ENCODE peak calls at places on chromosomes 12 and 14, in seven cellular contexts. Z, E, P, H, Y, I and G are unnamed samples.
A peak's percentile ranks its signal among the peaks of the same experiment; 100 is the strongest.

GRCh38 chr12:78181544-78182162 is 351.0 kb downstream of the NAV3 start:
- DNase-seq in E (peak; percentile 42), P (no peak), Z (peak; percentile 49), Y (no peak), H (peak; percentile 3), I (no peak), G (no peak)

GRCh38 chr14:95485222-95485819 is 31.1 kb downstream of the SYNE3 start:
- DNase-seq in Z (no peak), E (no peak), P (no peak), I (no peak), H (no peak), Y (no peak), G (no peak)

GRCh38 chr14:50977863-50978520 is 33.7 kb upstream of the PYGL start:
- DNase-seq in I (no peak), Z (no peak), E (no peak), Y (no peak), H (peak; percentile 41), P (no peak), G (no peak)

GRCh38 chr12:45464699-45465098 is 248.8 kb downstream of the ANO6 start:
- DNase-seq in P (no peak), Y (no peak), H (no peak), E (no peak), Z (no peak), I (no peak), G (no peak)

GRCh38 chr12:90548595-90548994 is 406.4 kb downstream of the CCER1 start:
- DNase-seq in P (no peak), I (no peak), H (no peak), Y (no peak), E (no peak), Z (no peak), G (no peak)

GRCh38 chr12:78087363-78087675 is 256.6 kb downstream of the NAV3 start:
- DNase-seq in P (no peak), E (no peak), Z (no peak), Y (peak; percentile 30), H (no peak), I (no peak), G (no peak)

GRCh38 chr12:66130267-66131066 is at the start of gene LLPH:
- DNase-seq in I (peak; percentile 59), E (peak; percentile 88), Z (peak; percentile 82), H (peak; percentile 91), P (peak; percentile 88), Y (peak; percentile 89), G (peak; percentile 80)

GRCh38 chr14:89912667-89913211 is 41.8 kb downstream of the EFCAB11 start:
- DNase-seq in Y (peak; percentile 98), E (no peak), Z (no peak), P (peak; percentile 63), I (peak; percentile 95), H (no peak), G (no peak)

GRCh38 chr12:116916122-116916521 is 5.4 kb downstream of the FBXW8 start:
- DNase-seq in I (no peak), P (no peak), H (no peak), Z (no peak), E (no peak), Y (peak; percentile 74), G (no peak)

GRCh38 chr12:8644345-8645248 is 18.0 kb downstream of the MFAP5 start:
- DNase-seq in P (no peak), Z (no peak), I (no peak), H (peak; percentile 12), E (no peak), Y (no peak), G (no peak)

GRCh38 chr12:21764063-21764462 is 10.4 kb downstream of the KCNJ8 start:
- DNase-seq in E (no peak), Z (no peak), H (no peak), Y (no peak), I (no peak), P (no peak), G (no peak)

GRCh38 chr14:97180304-97181200 is 383.4 kb downstream of the VRK1 start:
- DNase-seq in P (no peak), I (no peak), H (no peak), Y (peak; percentile 82), E (no peak), Z (no peak), G (no peak)

GRCh38 chr12:116314477-116314876 is 37.0 kb upstream of the MED13L start:
- DNase-seq in Z (no peak), P (no peak), H (no peak), E (no peak), I (no peak), Y (no peak), G (no peak)

GRCh38 chr12:111570090-111570961 is 28.8 kb downstream of the ATXN2 start:
- DNase-seq in H (no peak), I (peak; percentile 36), Y (peak; percentile 94), P (no peak), Z (no peak), E (no peak), G (no peak)

GRCh38 chr12:109436181-109436546 is 40.9 kb downstream of the KCTD10 start:
- DNase-seq in I (no peak), Z (no peak), H (no peak), E (no peak), Y (no peak), P (no peak), G (peak; percentile 40)

GRCh38 chr12:45989857-45990467 is 412 bp downstream of the SCAF11 start:
- DNase-seq in P (peak; percentile 61), I (no peak), H (peak; percentile 73), Z (no peak), Y (peak; percentile 64), E (peak; percentile 48), G (peak; percentile 49)

GRCh38 chr12:65536876-65537661 is 258.6 kb downstream of the MSRB3 start:
- DNase-seq in Y (peak; percentile 100), E (no peak), Z (no peak), I (peak; percentile 96), P (no peak), H (no peak), G (no peak)

GRCh38 chr12:47509398-47509851 is 196.4 kb downstream of the RPAP3 start:
- DNase-seq in P (no peak), I (peak; percentile 62), E (no peak), H (no peak), Y (peak; percentile 86), Z (no peak), G (no peak)

GRCh38 chr12:71063087-71063486 is 94.7 kb downstream of the TSPAN8 start:
- DNase-seq in E (no peak), H (no peak), I (no peak), Y (no peak), P (no peak), Z (no peak), G (no peak)

GRCh38 chr14:105010106-105010505 is 10.8 kb downstream of the CDCA4 start:
- DNase-seq in Z (no peak), I (no peak), H (no peak), E (no peak), P (no peak), Y (no peak), G (no peak)

GRCh38 chr12:100716658-100716948 is 78.0 kb upstream of the ANO4 start:
- DNase-seq in Z (no peak), H (no peak), I (no peak), Y (no peak), P (no peak), E (no peak), G (peak; percentile 14)

GRCh38 chr14:32256606-32257005 is 53.5 kb upstream of the RNU6-8 start:
- DNase-seq in E (no peak), Y (peak; percentile 5), Z (peak; percentile 46), I (peak; percentile 12), P (no peak), H (no peak), G (no peak)

GRCh38 chr14:49908433-49908782 is 15.5 kb downstream of the ARF6 start:
- DNase-seq in H (no peak), E (no peak), P (no peak), Y (peak; percentile 20), I (no peak), Z (no peak), G (no peak)

DNA sequence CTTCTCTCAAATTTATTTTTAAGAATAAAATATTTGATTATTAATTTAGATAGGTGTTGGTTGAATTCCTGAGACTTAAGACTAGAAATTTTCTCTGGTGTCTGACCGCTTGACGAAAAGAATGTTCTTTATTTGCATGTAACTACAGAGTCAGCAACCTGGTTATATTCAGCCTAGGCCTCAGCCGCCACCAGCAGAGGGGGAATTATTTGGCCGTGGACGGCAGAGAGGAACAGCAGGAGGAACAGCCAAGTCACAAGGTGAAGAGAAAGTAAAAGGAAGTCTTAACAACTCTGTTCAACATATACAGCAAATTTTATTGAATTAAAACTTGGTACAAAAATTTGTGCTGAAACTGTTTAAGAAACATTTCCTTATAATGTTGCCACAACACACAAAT is 5.2 kb downstream of the PIWIL1 start:
- DNase-seq in Z (no peak), Y (no peak), I (no peak), P (no peak), E (no peak), H (no peak), G (no peak)
- TF ChIP-seq CTCF in Z (peak; percentile 9), Y (no peak), I (no peak), P (no peak), E (no peak), H (no peak), G (no peak)

DNA sequence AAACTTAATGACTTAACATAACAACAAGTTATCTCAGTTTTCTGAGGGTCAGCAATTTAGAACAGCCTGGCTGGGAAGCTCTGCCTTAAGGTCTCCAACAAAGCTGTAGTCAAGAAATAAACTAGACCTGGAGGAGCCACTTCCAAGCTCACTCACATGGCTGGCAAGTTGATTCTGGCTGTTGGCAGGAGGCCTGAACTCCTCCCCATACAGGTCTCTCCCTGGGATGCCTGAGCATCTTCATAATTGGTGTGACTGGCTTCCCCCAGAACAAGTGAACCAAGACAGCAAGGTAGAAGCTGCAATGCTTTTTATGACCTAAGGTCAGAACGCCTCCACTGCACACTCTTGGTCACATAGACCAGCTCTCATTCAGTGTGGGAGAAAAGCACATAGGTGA is 128.3 kb downstream of the SAMD4A start:
- DNase-seq in Z (no peak), H (no peak), P (no peak), Y (no peak), I (no peak), E (no peak), G (no peak)
- TF ChIP-seq CTCF in Z (no peak), H (no peak), P (no peak), Y (no peak), I (no peak), E (no peak), G (no peak)

GRCh38 chr12:130401703-130402102 is 64.0 kb downstream of the PIWIL1 start:
- DNase-seq in P (no peak), Z (no peak), H (no peak), E (peak; percentile 37), I (no peak), Y (no peak), G (no peak)
- TF ChIP-seq CTCF in P (no peak), Z (peak; percentile 70), H (no peak), E (peak; percentile 40), I (no peak), Y (no peak), G (no peak)

DNA sequence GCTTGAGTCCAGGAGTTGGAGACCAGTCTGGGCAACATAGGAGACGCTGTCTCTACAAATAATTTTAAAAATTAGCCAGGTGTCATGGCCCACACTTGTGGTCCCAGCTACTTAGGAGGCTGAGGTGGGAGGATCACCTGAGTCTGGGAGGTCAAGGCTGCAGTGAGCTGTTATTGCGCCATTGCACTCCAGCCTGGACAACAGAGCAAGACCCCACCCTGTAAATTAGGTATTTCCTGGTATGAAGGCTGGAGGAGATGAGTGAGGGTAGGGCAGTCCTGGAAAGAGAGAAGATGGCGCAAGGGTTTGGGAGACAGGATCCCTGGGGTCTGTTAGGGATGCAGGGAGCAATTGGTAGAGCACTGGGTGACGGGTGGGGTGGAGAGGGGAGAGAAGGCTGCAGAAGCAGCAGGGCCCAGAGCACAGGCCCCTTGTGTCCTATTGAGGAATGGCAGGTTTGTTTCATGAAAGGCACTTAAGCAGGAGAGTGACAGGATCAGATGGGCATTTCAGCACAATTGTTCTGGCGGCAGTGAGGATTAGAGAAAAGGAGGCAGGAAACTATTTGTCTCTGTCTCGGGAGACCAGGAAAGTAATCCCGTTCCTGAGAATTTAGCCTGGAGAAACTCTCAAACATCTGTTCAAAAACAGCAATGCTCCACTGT is 47.2 kb upstream of the KTN1 start:
- DNase-seq in Z (no peak), P (no peak), H (no peak), I (no peak), E (peak; percentile 81), Y (no peak), G (peak; percentile 34)
- TF ChIP-seq CTCF in Z (no peak), P (no peak), H (no peak), I (no peak), E (peak; percentile 65), Y (no peak), G (peak; percentile 44)